ENCODE peak calls at places on chromosomes 7 and 10, in six cellular contexts. A is uterus; R is HT1080; K is stromal cell of bone marrow; O is activated CD4-positive, alpha-beta T cell treated with anti-CD3 and anti-CD28 coated beads for 4 hours; X is NCI-H1436. M is an unnamed sample.

GRCh38 chr10:13105184-13105583 is 5.2 kb downstream of the OPTN start:
- DNase-seq in A (no peak), R (no peak), K (no peak), O (no peak), X (no peak), M (peak)

GRCh38 chr10:133189726-133190125 is 29.7 kb downstream of the KNDC1 start:
- DNase-seq in A (no peak), R (no peak), K (no peak), O (no peak), X (no peak), M (no peak)

GRCh38 chr10:54550016-54550415 is 251.0 kb downstream of the PCDH15 start:
- DNase-seq in A (no peak), R (no peak), K (no peak), O (no peak), X (no peak), M (no peak)

GRCh38 chr7:5634107-5634950 is 147.1 kb downstream of the RNF216 start:
- DNase-seq in A (peak), R (no peak), K (peak), O (no peak), X (no peak), M (peak)

GRCh38 chr7:112267944-112268691 is 61.6 kb downstream of the ZNF277 start:
- DNase-seq in A (no peak), R (no peak), K (no peak), O (no peak), X (no peak), M (no peak)

GRCh38 chr7:13845601-13846000 is 143.9 kb downstream of the ETV1 start:
- DNase-seq in A (no peak), R (no peak), K (no peak), O (no peak), X (no peak), M (no peak)

GRCh38 chr7:100583132-100584045 is 2.5 kb downstream of the LRCH4 start:
- DNase-seq in A (no peak), R (peak), K (no peak), O (peak), X (no peak), M (peak)

GRCh38 chr10:59271160-59271559 is 91.2 kb downstream of the FAM13C start:
- DNase-seq in A (no peak), R (no peak), K (no peak), O (no peak), X (peak), M (no peak)

GRCh38 chr7:104845541-104845940 is 168.5 kb upstream of the KMT2E start:
- DNase-seq in A (no peak), R (no peak), K (no peak), O (no peak), X (no peak), M (no peak)

GRCh38 chr10:130745831-130746230 is 565.7 kb downstream of the TCERG1L start:
- DNase-seq in A (no peak), R (no peak), K (no peak), O (no peak), X (no peak), M (no peak)

GRCh38 chr7:157458254-157458633 is 121.4 kb downstream of the DNAJB6 start:
- DNase-seq in A (no peak), R (no peak), K (no peak), O (no peak), X (no peak), M (no peak)